ENCODE peak calls at places on chromosomes 13 and 19, in eight cellular contexts. J is stimulated activated CD4-positive, alpha-beta T cell treated with anti-CD3 and anti-CD28 coated beads, Interleukin-1b, Interleukin-23, amount 100 ng/mL, for 1 hour; Z is T1000; H is GDM1; V is T47D; O is SW480; W is GM12891; K is fibroblast of mammary gland. F is an unnamed sample.

GRCh38 chr19:41991025-41991424 is 3.0 kb downstream of the ATP1A3 start:
- DNase-seq in J (no peak), Z (no peak), H (no peak), V (no peak), O (no peak), W (no peak), K (no peak), F (no peak)

GRCh38 chr19:2332341-2333026 is 4.0 kb downstream of the SPPL2B start:
- DNase-seq in J (no peak), Z (no peak), H (no peak), V (no peak), O (peak; percentile 50), W (peak; percentile 77), K (no peak), F (no peak)

GRCh38 chr19:7535035-7535992 is at the start of gene PNPLA6:
- DNase-seq in J (peak; percentile 89), Z (peak; percentile 82), H (peak; percentile 86), V (peak; percentile 92), O (peak; percentile 90), W (peak; percentile 98), K (peak; percentile 92), F (peak; percentile 60)

GRCh38 chr13:50334092-50334778 is 319.0 kb downstream of the KCNRG start:
- DNase-seq in J (no peak), Z (no peak), H (no peak), V (no peak), O (no peak), W (no peak), K (no peak), F (no peak)

GRCh38 chr19:45253396-45254027 is 2.4 kb downstream of the MARK4 start:
- DNase-seq in J (no peak), Z (no peak), H (no peak), V (no peak), O (no peak), W (no peak), K (peak; percentile 25), F (no peak)

GRCh38 chr13:42354246-42355117 is 82.5 kb downstream of the AKAP11 start:
- DNase-seq in J (no peak), Z (no peak), H (no peak), V (peak; percentile 2), O (no peak), W (no peak), K (peak; percentile 76), F (no peak)

GRCh38 chr13:79973533-79973963 is 367.4 kb downstream of the SPRY2 start:
- DNase-seq in J (no peak), Z (no peak), H (no peak), V (peak; percentile 20), O (no peak), W (no peak), K (peak; percentile 24), F (no peak)

GRCh38 chr13:20654156-20654555 is 49.3 kb upstream of the IL17D start:
- DNase-seq in J (no peak), Z (no peak), H (no peak), V (no peak), O (no peak), W (no peak), K (peak; percentile 15), F (peak; percentile 22)

GRCh38 chr19:3835055-3835435 is 33.8 kb downstream of the ZFR2 start:
- DNase-seq in J (no peak), Z (no peak), H (no peak), V (no peak), O (no peak), W (no peak), K (no peak), F (no peak)